ENCODE peak calls at places on chromosomes 3 and 15, in seven cellular contexts. One of them, this sample, is unnamed.
A peak's percentile ranks its signal among the peaks of the same experiment; 100 is the strongest.

GRCh38 chr15:88621789-88622604 is 857 bp downstream of the AEN start:
- DNase-seq in astrocyte of the spinal cord: peak; percentile 44
- DNase-seq in choroid plexus epithelial cell: peak; percentile 41
- DNase-seq in globus pallidus: no peak
- DNase-seq in non-pigmented ciliary epithelial cell: no peak
- DNase-seq in stomach: no peak
- DNase-seq in Caki2: no peak
- DNase-seq in this sample: no peak

GRCh38 chr3:43770426-43771103 is 79.8 kb downstream of the ABHD5 start:
- DNase-seq in non-pigmented ciliary epithelial cell: no peak
- DNase-seq in stomach: peak; percentile 74
- DNase-seq in globus pallidus: no peak
- DNase-seq in choroid plexus epithelial cell: peak; percentile 23
- DNase-seq in Caki2: peak; percentile 74
- DNase-seq in astrocyte of the spinal cord: no peak
- DNase-seq in this sample: peak; percentile 78

GRCh38 chr3:42780892-42781700 is 8.0 kb upstream of the CCDC13 start:
- DNase-seq in globus pallidus: peak; percentile 68
- DNase-seq in choroid plexus epithelial cell: peak; percentile 89
- DNase-seq in Caki2: peak; percentile 39
- DNase-seq in non-pigmented ciliary epithelial cell: peak; percentile 55
- DNase-seq in stomach: no peak
- DNase-seq in astrocyte of the spinal cord: peak; percentile 83
- DNase-seq in this sample: no peak

GRCh38 chr15:91919014-91919534 is 65.6 kb downstream of the SLCO3A1 start:
- DNase-seq in Caki2: no peak
- DNase-seq in non-pigmented ciliary epithelial cell: no peak
- DNase-seq in globus pallidus: peak; percentile 84
- DNase-seq in choroid plexus epithelial cell: no peak
- DNase-seq in astrocyte of the spinal cord: peak; percentile 18
- DNase-seq in stomach: no peak
- DNase-seq in this sample: no peak

GRCh38 chr15:68559342-68560310 is 19.2 kb upstream of the CORO2B start:
- DNase-seq in Caki2: peak; percentile 63
- DNase-seq in astrocyte of the spinal cord: peak; percentile 72
- DNase-seq in non-pigmented ciliary epithelial cell: no peak
- DNase-seq in stomach: peak; percentile 80
- DNase-seq in choroid plexus epithelial cell: peak; percentile 77
- DNase-seq in globus pallidus: peak; percentile 78
- DNase-seq in this sample: peak; percentile 74

GRCh38 chr3:34534013-34534412 is 735.6 kb downstream of the PDCD6IP start:
- DNase-seq in Caki2: no peak
- DNase-seq in choroid plexus epithelial cell: no peak
- DNase-seq in non-pigmented ciliary epithelial cell: no peak
- DNase-seq in globus pallidus: peak; percentile 57
- DNase-seq in stomach: no peak
- DNase-seq in astrocyte of the spinal cord: no peak
- DNase-seq in this sample: no peak

GRCh38 chr15:57427367-57427821 is 51.1 kb downstream of the CGNL1 start:
- DNase-seq in choroid plexus epithelial cell: peak; percentile 16
- DNase-seq in non-pigmented ciliary epithelial cell: no peak
- DNase-seq in Caki2: no peak
- DNase-seq in stomach: no peak
- DNase-seq in astrocyte of the spinal cord: no peak
- DNase-seq in globus pallidus: no peak
- DNase-seq in this sample: no peak

GRCh38 chr3:146164071-146164470 is 3.1 kb upstream of the PLOD2 start:
- DNase-seq in choroid plexus epithelial cell: no peak
- DNase-seq in Caki2: peak; percentile 66
- DNase-seq in stomach: no peak
- DNase-seq in astrocyte of the spinal cord: no peak
- DNase-seq in non-pigmented ciliary epithelial cell: no peak
- DNase-seq in globus pallidus: no peak
- DNase-seq in this sample: no peak

GRCh38 chr3:118544458-118544857 is 490.2 kb downstream of the IGSF11 start:
- DNase-seq in Caki2: no peak
- DNase-seq in astrocyte of the spinal cord: no peak
- DNase-seq in globus pallidus: no peak
- DNase-seq in non-pigmented ciliary epithelial cell: no peak
- DNase-seq in choroid plexus epithelial cell: no peak
- DNase-seq in stomach: no peak
- DNase-seq in this sample: no peak

GRCh38 chr15:98651581-98652220 is 3.4 kb downstream of the IGF1R start:
- DNase-seq in Caki2: peak; percentile 20
- DNase-seq in non-pigmented ciliary epithelial cell: no peak
- DNase-seq in astrocyte of the spinal cord: peak; percentile 40
- DNase-seq in choroid plexus epithelial cell: peak; percentile 51
- DNase-seq in stomach: no peak
- DNase-seq in globus pallidus: no peak
- DNase-seq in this sample: peak; percentile 26

GRCh38 chr3:148551767-148552260 is 145.9 kb upstream of the AGTR1 start:
- DNase-seq in Caki2: no peak
- DNase-seq in astrocyte of the spinal cord: peak; percentile 43
- DNase-seq in stomach: no peak
- DNase-seq in choroid plexus epithelial cell: peak; percentile 30
- DNase-seq in globus pallidus: no peak
- DNase-seq in non-pigmented ciliary epithelial cell: no peak
- DNase-seq in this sample: no peak

GRCh38 chr15:43463542-43463941 is 29.4 kb downstream of the TP53BP1 start:
- DNase-seq in Caki2: no peak
- DNase-seq in globus pallidus: no peak
- DNase-seq in choroid plexus epithelial cell: peak; percentile 51
- DNase-seq in non-pigmented ciliary epithelial cell: no peak
- DNase-seq in stomach: no peak
- DNase-seq in astrocyte of the spinal cord: peak; percentile 15
- DNase-seq in this sample: no peak

GRCh38 chr15:55917881-55918296 is 75.5 kb downstream of the NEDD4 start:
- DNase-seq in non-pigmented ciliary epithelial cell: peak; percentile 79
- DNase-seq in astrocyte of the spinal cord: peak; percentile 93
- DNase-seq in choroid plexus epithelial cell: peak; percentile 96
- DNase-seq in stomach: peak; percentile 52
- DNase-seq in globus pallidus: peak; percentile 48
- DNase-seq in Caki2: peak; percentile 73
- DNase-seq in this sample: no peak

GRCh38 chr3:187986514-187986934 is 167.4 kb upstream of the LPP start:
- DNase-seq in choroid plexus epithelial cell: peak; percentile 79
- DNase-seq in stomach: no peak
- DNase-seq in astrocyte of the spinal cord: peak; percentile 87
- DNase-seq in Caki2: peak; percentile 83
- DNase-seq in globus pallidus: no peak
- DNase-seq in non-pigmented ciliary epithelial cell: peak; percentile 86
- DNase-seq in this sample: no peak

GRCh38 chr3:107664614-107665013 is 141.9 kb downstream of the BBX start:
- DNase-seq in choroid plexus epithelial cell: peak; percentile 24
- DNase-seq in astrocyte of the spinal cord: no peak
- DNase-seq in Caki2: no peak
- DNase-seq in non-pigmented ciliary epithelial cell: no peak
- DNase-seq in globus pallidus: peak; percentile 65
- DNase-seq in stomach: no peak
- DNase-seq in this sample: no peak

GRCh38 chr15:87620393-87620792 is 636.1 kb downstream of the NTRK3 start:
- DNase-seq in choroid plexus epithelial cell: no peak
- DNase-seq in Caki2: no peak
- DNase-seq in astrocyte of the spinal cord: no peak
- DNase-seq in non-pigmented ciliary epithelial cell: no peak
- DNase-seq in stomach: no peak
- DNase-seq in globus pallidus: no peak
- DNase-seq in this sample: no peak

GRCh38 chr3:184314700-184315505 is 497 bp downstream of the EIF4G1 start:
- DNase-seq in non-pigmented ciliary epithelial cell: no peak
- DNase-seq in stomach: peak; percentile 83
- DNase-seq in choroid plexus epithelial cell: peak; percentile 83
- DNase-seq in Caki2: peak; percentile 66
- DNase-seq in astrocyte of the spinal cord: peak; percentile 80
- DNase-seq in globus pallidus: peak; percentile 59
- DNase-seq in this sample: peak; percentile 82

GRCh38 chr15:89101302-89102191 is 13.3 kb downstream of the ABHD2 start:
- DNase-seq in globus pallidus: no peak
- DNase-seq in Caki2: peak; percentile 92
- DNase-seq in non-pigmented ciliary epithelial cell: peak; percentile 98
- DNase-seq in astrocyte of the spinal cord: peak; percentile 98
- DNase-seq in stomach: peak; percentile 68
- DNase-seq in choroid plexus epithelial cell: peak; percentile 98
- DNase-seq in this sample: peak; percentile 86

GRCh38 chr15:35545825-35546580 is at the start of gene DPH6:
- DNase-seq in stomach: peak; percentile 81
- DNase-seq in choroid plexus epithelial cell: peak; percentile 88
- DNase-seq in Caki2: peak; percentile 94
- DNase-seq in globus pallidus: peak; percentile 75
- DNase-seq in astrocyte of the spinal cord: peak; percentile 85
- DNase-seq in non-pigmented ciliary epithelial cell: peak; percentile 31
- DNase-seq in this sample: peak; percentile 81

GRCh38 chr3:139935866-139936817 is 1.2 kb downstream of the CLSTN2 start:
- DNase-seq in astrocyte of the spinal cord: peak; percentile 14
- DNase-seq in Caki2: peak; percentile 35
- DNase-seq in globus pallidus: peak; percentile 26
- DNase-seq in choroid plexus epithelial cell: peak; percentile 46
- DNase-seq in stomach: peak; percentile 26
- DNase-seq in non-pigmented ciliary epithelial cell: no peak
- DNase-seq in this sample: no peak

GRCh38 chr15:61871926-61872522 is 188.2 kb downstream of the VPS13C start:
- DNase-seq in non-pigmented ciliary epithelial cell: peak; percentile 5
- DNase-seq in globus pallidus: peak; percentile 27
- DNase-seq in stomach: no peak
- DNase-seq in astrocyte of the spinal cord: peak; percentile 40
- DNase-seq in choroid plexus epithelial cell: peak; percentile 50
- DNase-seq in Caki2: peak; percentile 30
- DNase-seq in this sample: no peak

GRCh38 chr3:425094-425493 is 228.5 kb downstream of the CHL1 start:
- DNase-seq in stomach: no peak
- DNase-seq in choroid plexus epithelial cell: no peak
- DNase-seq in Caki2: no peak
- DNase-seq in non-pigmented ciliary epithelial cell: no peak
- DNase-seq in astrocyte of the spinal cord: peak; percentile 1
- DNase-seq in globus pallidus: peak; percentile 48
- DNase-seq in this sample: no peak

GRCh38 chr3:17111556-17111955 is 226.8 kb downstream of the PLCL2 start:
- DNase-seq in stomach: no peak
- DNase-seq in non-pigmented ciliary epithelial cell: no peak
- DNase-seq in Caki2: no peak
- DNase-seq in globus pallidus: no peak
- DNase-seq in choroid plexus epithelial cell: peak; percentile 62
- DNase-seq in astrocyte of the spinal cord: no peak
- DNase-seq in this sample: no peak

GRCh38 chr15:83248151-83248851 is 36.2 kb downstream of the BNC1 start:
- DNase-seq in astrocyte of the spinal cord: peak; percentile 74
- DNase-seq in globus pallidus: peak; percentile 71
- DNase-seq in choroid plexus epithelial cell: peak; percentile 85
- DNase-seq in Caki2: peak; percentile 54
- DNase-seq in non-pigmented ciliary epithelial cell: peak; percentile 41
- DNase-seq in stomach: no peak
- DNase-seq in this sample: no peak

GRCh38 chr15:45291822-45292582 is 40.0 kb downstream of the SLC28A2 start:
- DNase-seq in astrocyte of the spinal cord: no peak
- DNase-seq in choroid plexus epithelial cell: no peak
- DNase-seq in globus pallidus: no peak
- DNase-seq in Caki2: no peak
- DNase-seq in non-pigmented ciliary epithelial cell: no peak
- DNase-seq in stomach: no peak
- DNase-seq in this sample: no peak

GRCh38 chr3:55091381-55092225 is 163.7 kb upstream of the LRTM1 start:
- DNase-seq in stomach: no peak
- DNase-seq in choroid plexus epithelial cell: no peak
- DNase-seq in Caki2: no peak
- DNase-seq in non-pigmented ciliary epithelial cell: peak; percentile 34
- DNase-seq in globus pallidus: no peak
- DNase-seq in astrocyte of the spinal cord: peak; percentile 64
- DNase-seq in this sample: no peak

GRCh38 chr3:196275126-196275525 is 12.4 kb downstream of the PCYT1A start:
- DNase-seq in globus pallidus: no peak
- DNase-seq in choroid plexus epithelial cell: peak; percentile 42
- DNase-seq in astrocyte of the spinal cord: peak; percentile 17
- DNase-seq in stomach: no peak
- DNase-seq in Caki2: no peak
- DNase-seq in non-pigmented ciliary epithelial cell: no peak
- DNase-seq in this sample: no peak

GRCh38 chr15:99128411-99128810 is 23.5 kb downstream of the SYNM start:
- DNase-seq in choroid plexus epithelial cell: no peak
- DNase-seq in Caki2: no peak
- DNase-seq in non-pigmented ciliary epithelial cell: no peak
- DNase-seq in globus pallidus: no peak
- DNase-seq in stomach: no peak
- DNase-seq in astrocyte of the spinal cord: no peak
- DNase-seq in this sample: no peak

GRCh38 chr3:153379516-153379915 is 217.5 kb downstream of the RAP2B start:
- DNase-seq in non-pigmented ciliary epithelial cell: peak; percentile 17
- DNase-seq in Caki2: no peak
- DNase-seq in stomach: no peak
- DNase-seq in globus pallidus: no peak
- DNase-seq in choroid plexus epithelial cell: peak; percentile 29
- DNase-seq in astrocyte of the spinal cord: peak; percentile 17
- DNase-seq in this sample: no peak

GRCh38 chr3:168878655-168879054 is 782.9 kb upstream of the GOLIM4 start:
- DNase-seq in non-pigmented ciliary epithelial cell: no peak
- DNase-seq in astrocyte of the spinal cord: peak; percentile 54
- DNase-seq in globus pallidus: no peak
- DNase-seq in choroid plexus epithelial cell: peak; percentile 42
- DNase-seq in stomach: no peak
- DNase-seq in Caki2: peak; percentile 23
- DNase-seq in this sample: no peak

GRCh38 chr3:119690043-119690656 is 12.7 kb upstream of the CFAP91 start:
- DNase-seq in stomach: no peak
- DNase-seq in non-pigmented ciliary epithelial cell: no peak
- DNase-seq in choroid plexus epithelial cell: peak; percentile 67
- DNase-seq in astrocyte of the spinal cord: peak; percentile 46
- DNase-seq in globus pallidus: no peak
- DNase-seq in Caki2: no peak
- DNase-seq in this sample: no peak

This sample was measured in lung.